ENCODE peak calls at places on chromosomes 16 and 17, in six cellular contexts. Y is prostate gland, R is H1, B is gastrocnemius medialis, T is testis, O is Peyer's patch. L is an unnamed sample.

GRCh38 chr17:3739422-3740124 is 15.9 kb downstream of the HASPIN start:
- DNase-seq in R (no peak), Y (no peak), O (no peak), B (no peak), T (no peak), L (no peak)

GRCh38 chr17:62737513-62737912 is 70.6 kb downstream of the MARCHF10 start:
- DNase-seq in T (no peak), Y (no peak), R (no peak), B (no peak), O (no peak), L (no peak)

GRCh38 chr17:27550291-27550930 is 80.6 kb upstream of the LGALS9 start:
- DNase-seq in B (no peak), T (no peak), R (no peak), O (no peak), Y (no peak), L (no peak)

GRCh38 chr16:528111-529011 is 849 bp downstream of the CAPN15 start:
- DNase-seq in T (no peak), R (no peak), O (peak), Y (no peak), B (no peak), L (peak)

GRCh38 chr17:42683407-42684031 is 1.2 kb downstream of the CNTNAP1 start:
- DNase-seq in Y (peak), T (no peak), R (peak), B (no peak), O (no peak), L (no peak)

GRCh38 chr17:63841350-63842172 is 924 bp downstream of the SMARCD2 start:
- DNase-seq in B (no peak), R (no peak), T (peak), O (peak), Y (peak), L (peak)

GRCh38 chr17:47742319-47743181 is 9.5 kb downstream of the TBX21 start:
- DNase-seq in Y (no peak), R (peak), B (no peak), T (no peak), O (peak), L (no peak)

GRCh38 chr17:61378658-61379456 is 20.8 kb upstream of the TBX2 start:
- DNase-seq in T (no peak), Y (no peak), O (no peak), R (no peak), B (no peak), L (no peak)

GRCh38 chr16:15708096-15708495 is 58.1 kb downstream of the NDE1 start:
- DNase-seq in B (no peak), O (no peak), T (no peak), Y (no peak), R (no peak), L (no peak)

GRCh38 chr17:152860-153420 is 15.6 kb downstream of the SCGB1C2 start:
- DNase-seq in O (no peak), R (no peak), Y (no peak), T (no peak), B (no peak), L (no peak)

GRCh38 chr17:8060274-8060673 is 21.4 kb downstream of the ALOX15B start:
- DNase-seq in R (peak), O (peak), Y (peak), B (no peak), T (peak), L (peak)

GRCh38 chr16:24347556-24347955 is 91.4 kb downstream of the CACNG3 start:
- DNase-seq in T (no peak), Y (no peak), R (no peak), O (no peak), B (no peak), L (peak)

GRCh38 chr17:30782206-30782605 is 42.3 kb downstream of the CRLF3 start:
- DNase-seq in T (no peak), Y (no peak), O (no peak), B (no peak), R (no peak), L (no peak)

GRCh38 chr17:66923881-66924280 is 40.6 kb upstream of the CACNG4 start:
- DNase-seq in R (no peak), O (no peak), B (no peak), Y (no peak), T (no peak), L (no peak)

GRCh38 chr17:65824901-65825300 is 263.5 kb upstream of the AXIN2 start:
- DNase-seq in R (no peak), Y (no peak), T (no peak), B (no peak), O (no peak), L (no peak)

GRCh38 chr16:66717112-66717675 is 20.7 kb upstream of the CMTM4 start:
- DNase-seq in Y (no peak), R (no peak), T (peak), B (no peak), O (no peak), L (no peak)

GRCh38 chr17:11238710-11239109 is 2.3 kb upstream of the SHISA6 start:
- DNase-seq in O (no peak), R (no peak), B (no peak), Y (peak), T (no peak), L (no peak)

GRCh38 chr17:70278846-70279465 is 109.6 kb downstream of the KCNJ2 start:
- DNase-seq in O (no peak), Y (no peak), B (no peak), R (no peak), T (no peak), L (no peak)

GRCh38 chr16:49857423-49858181 is 1.7 kb upstream of the ZNF423 start:
- DNase-seq in Y (no peak), R (peak), B (no peak), T (peak), O (no peak), L (peak)

GRCh38 chr16:47493358-47494337 is 32.5 kb downstream of the PHKB start:
- DNase-seq in R (no peak), O (no peak), B (no peak), T (no peak), Y (no peak), L (no peak)

GRCh38 chr16:89332248-89333245 is 115.0 kb downstream of the ZNF778 start:
- DNase-seq in Y (no peak), R (no peak), T (no peak), B (no peak), O (no peak), L (peak)

GRCh38 chr17:68599873-68600122 is 1.4 kb downstream of the FAM20A start:
- DNase-seq in T (peak), O (no peak), B (no peak), R (no peak), Y (no peak), L (no peak)

GRCh38 chr17:68600123-68600880 is 865 bp downstream of the FAM20A start:
- DNase-seq in Y (no peak), R (peak), O (no peak), B (no peak), T (peak), L (peak)

GRCh38 chr17:68598074-68598473 is 3.1 kb downstream of the FAM20A start:
- DNase-seq in O (no peak), Y (no peak), R (no peak), T (no peak), B (no peak), L (no peak)

GRCh38 chr17:68598545-68598961 is 2.6 kb downstream of the FAM20A start:
- DNase-seq in T (no peak), Y (no peak), O (no peak), R (no peak), B (no peak), L (no peak)

DNA sequence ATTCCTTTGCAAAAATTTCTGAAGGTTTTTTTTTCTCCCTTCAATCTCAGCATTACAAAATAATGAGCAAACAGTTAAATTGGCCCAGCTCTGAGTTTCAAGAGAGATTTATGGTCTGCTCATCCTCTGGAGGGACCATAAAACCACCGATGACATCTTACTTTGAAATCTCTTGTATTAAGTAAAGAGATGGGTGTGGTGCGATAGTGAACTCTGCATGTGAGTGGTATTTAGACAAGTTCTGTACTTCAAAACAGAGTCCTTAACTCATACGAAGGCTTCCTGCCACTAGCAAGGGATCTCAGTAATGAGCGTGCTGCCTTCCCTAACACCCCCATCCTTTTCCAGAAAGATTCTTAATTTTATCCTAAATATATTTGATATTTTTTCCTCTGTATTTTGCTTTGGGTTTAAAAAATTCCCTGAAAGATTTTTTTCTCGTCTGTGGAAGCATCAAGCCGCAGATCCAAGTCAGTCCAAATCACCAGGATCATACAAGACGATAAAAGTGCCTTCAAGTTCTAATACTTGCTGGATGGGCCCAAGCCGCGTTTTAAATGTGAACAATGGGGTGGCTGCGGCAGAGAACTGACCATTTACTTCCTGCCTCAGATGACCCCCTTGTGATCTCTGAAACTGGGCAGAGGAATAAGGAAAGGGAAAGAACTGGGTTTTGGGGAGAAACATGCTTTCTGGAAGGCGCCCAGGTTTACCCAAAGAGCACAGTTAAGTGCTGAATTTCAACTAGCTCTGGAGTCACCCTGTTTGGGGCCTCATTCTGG is 1.9 kb downstream of the FAM20A start:
- DNase-seq in B (no peak), Y (no peak), O (no peak), T (peak), R (no peak), L (no peak)
- H3K4me3 ChIP-seq in B (peak), Y (no peak), O (peak), T (peak), R (peak), L (no peak)

DNA sequence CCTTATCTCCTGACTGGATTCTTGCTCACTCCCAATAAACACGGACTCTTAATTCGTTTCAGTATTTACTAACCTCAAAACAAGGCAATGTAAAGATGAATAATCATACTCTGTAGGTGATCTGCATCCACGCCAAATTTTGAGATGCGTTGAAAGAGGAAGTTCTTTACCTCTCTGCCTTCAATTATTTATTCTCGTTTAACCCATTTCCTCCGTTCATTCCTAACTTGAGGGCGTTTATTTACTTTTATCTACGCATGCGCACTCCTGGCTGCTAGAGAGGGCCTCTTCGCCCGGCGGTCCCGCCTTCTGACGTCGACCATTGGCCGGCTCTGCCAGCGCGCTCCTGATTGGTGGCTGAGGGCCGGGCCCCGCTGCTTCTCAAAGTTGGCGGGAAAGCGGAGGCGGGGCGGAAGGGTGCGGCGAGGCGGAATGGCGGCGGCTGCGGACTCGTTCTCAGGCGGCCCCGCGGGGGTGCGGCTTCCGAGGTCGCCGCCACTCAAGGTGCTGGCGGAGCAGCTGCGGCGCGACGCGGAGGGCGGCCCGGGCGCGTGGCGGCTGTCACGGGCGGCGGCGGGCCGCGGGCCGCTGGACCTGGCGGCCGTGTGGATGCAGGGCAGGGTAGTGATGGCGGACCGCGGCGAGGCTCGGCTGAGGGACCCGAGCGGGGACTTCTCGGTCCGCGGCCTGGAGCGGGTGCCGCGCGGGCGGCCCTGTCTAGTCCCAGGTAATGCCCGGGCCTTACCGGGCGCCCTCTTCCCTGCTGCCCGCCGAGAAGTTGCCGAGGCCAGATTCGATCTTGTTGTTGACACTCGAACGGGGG is at the start of gene RMI2:
- DNase-seq in O (peak), B (peak), T (peak), R (peak), Y (peak), L (peak)
- TF ChIP-seq POLR2A in O (no peak), B (no peak), T (no peak), R (peak), Y (peak), L (no peak)

GRCh38 chr17:1494203-1494602 is 1.7 kb upstream of the MYO1C start:
- DNase-seq in O (no peak), T (no peak), R (no peak), B (no peak), Y (no peak), L (no peak)
- H3K27ac ChIP-seq in O (no peak), T (no peak), R (no peak), B (peak), Y (peak), L (no peak)

GRCh38 chr17:50944902-50945720 is 79.0 kb upstream of the TOB1 start:
- DNase-seq in R (no peak), Y (no peak), B (no peak), O (no peak), T (no peak), L (no peak)

GRCh38 chr17:50944054-50944901 is 78.1 kb upstream of the TOB1 start:
- DNase-seq in T (peak), Y (peak), B (peak), O (peak), R (peak), L (peak)

GRCh38 chr17:50946223-50946890 is 80.2 kb upstream of the TOB1 start:
- DNase-seq in O (no peak), Y (no peak), B (no peak), R (no peak), T (no peak), L (no peak)

GRCh38 chr17:50945779-50946222 is 79.6 kb upstream of the TOB1 start:
- DNase-seq in Y (no peak), O (no peak), B (no peak), R (no peak), T (no peak), L (no peak)

GRCh38 chr17:50943575-50943933 is 77.4 kb upstream of the TOB1 start:
- DNase-seq in T (peak), Y (no peak), R (no peak), B (no peak), O (no peak), L (peak)
- H3K4me3 ChIP-seq in T (no peak), Y (peak), R (no peak), B (peak), O (no peak), L (no peak)

DNA sequence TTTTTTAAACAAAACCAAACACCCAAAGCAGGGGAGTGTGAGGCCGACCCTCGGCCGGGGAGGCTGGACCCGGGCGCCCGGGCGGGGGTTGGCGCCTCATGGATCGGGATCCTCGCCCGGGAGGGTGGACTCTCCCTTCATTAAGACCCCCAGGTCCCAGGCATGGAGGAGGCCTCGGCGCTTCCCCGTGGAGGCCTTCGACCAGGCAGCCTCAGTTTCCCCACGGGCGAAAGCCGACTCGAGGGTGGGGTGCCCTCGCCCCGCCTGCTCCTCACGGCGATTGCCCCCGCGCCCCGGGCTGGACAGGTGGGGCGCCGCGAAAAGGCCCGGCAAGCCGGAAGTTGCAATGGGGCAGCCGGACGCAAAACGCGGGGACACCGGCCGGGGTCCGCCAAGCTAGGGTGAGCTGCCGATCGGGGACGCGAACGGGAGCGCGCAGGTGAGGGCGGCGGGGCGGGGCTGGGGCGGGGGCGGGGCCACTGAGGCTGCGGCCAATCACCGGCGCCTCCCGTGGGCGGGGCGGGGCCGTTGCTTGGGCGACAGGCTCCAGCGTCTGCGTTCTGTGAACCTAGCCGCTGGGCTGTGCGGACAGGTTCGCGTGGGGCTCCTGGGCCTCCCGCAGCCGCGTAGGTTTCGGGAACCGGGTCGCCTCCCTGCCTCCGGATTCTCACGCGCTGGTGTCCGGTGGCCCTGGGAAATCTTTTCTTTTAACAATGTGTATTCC is 6.0 kb upstream of the ZNF205 start:
- DNase-seq in O (peak), B (peak), T (peak), R (peak), Y (peak), L (peak)
- TF ChIP-seq POLR2A in O (no peak), B (no peak), T (no peak), R (no peak), Y (peak), L (peak)

DNA sequence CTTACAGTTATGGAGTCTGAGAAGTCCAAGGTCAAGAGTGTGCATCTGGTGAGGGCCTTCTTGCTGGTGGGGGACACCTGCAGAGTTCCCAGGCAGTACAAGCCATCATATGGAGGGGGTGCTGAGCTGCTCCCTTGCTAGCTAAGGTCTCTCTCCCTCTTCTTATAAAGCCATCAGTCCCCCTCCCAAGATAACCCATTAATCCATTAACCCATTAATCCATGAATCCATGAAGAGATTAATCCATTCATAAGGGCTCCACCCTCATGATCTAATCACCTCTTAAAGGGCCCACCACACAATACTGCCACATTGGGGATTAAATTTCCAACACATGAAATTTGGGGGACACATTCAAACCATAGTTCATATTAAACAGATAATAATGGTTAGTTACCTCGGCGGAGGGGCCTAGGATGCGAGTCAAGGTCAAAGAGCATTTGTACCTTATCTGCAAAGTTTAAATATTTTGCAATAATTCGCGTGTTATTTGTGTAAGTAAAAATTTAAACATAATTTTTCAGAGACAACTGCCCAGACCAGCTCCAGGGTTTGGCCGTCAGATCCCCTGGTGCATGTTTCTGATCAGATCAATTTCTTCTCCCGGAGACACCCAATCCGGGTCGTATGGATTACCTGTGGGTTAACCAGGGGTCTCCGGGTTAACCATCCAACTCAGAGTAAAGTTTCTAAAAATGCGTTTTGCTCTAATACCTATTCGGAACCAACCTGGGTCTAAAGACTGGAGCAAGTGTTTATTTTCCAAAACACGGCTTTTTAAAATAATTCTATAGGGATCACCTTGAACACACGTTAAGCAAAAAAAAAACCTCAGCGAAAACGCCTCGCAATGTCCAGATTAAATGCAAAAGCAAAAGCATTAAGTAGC is 740 bp upstream of the POLR3E start:
- DNase-seq in T (no peak), O (no peak), R (peak), Y (no peak), B (no peak), L (peak)
- H3K27ac ChIP-seq in T (peak), O (peak), R (no peak), Y (peak), B (peak), L (peak)

GRCh38 chr17:77136420-77136767 is 4.4 kb upstream of the SEC14L1 start:
- DNase-seq in R (no peak), O (no peak), B (no peak), T (no peak), Y (no peak), L (no peak)
- H3K4me3 ChIP-seq in R (no peak), O (no peak), B (no peak), T (no peak), Y (no peak), L (no peak)

GRCh38 chr17:56886288-56886721 is 27.5 kb downstream of the TRIM25 start:
- DNase-seq in R (no peak), O (no peak), T (no peak), Y (no peak), B (no peak), L (no peak)
- TF ChIP-seq POLR2A in R (no peak), O (no peak), T (no peak), Y (no peak), B (no peak), L (no peak)

L was measured in body of pancreas.